ENCODE peak calls at places on chromosomes 12 and 14, in six cellular contexts. One of them, this sample, is unnamed.

GRCh38 chr12:57611810-57612710 is 825 bp downstream of the ARHGEF25 start:
- DNase-seq in uterus: peak; percentile 30
- DNase-seq in H9: no peak
- DNase-seq in CD4-positive, alpha-beta T cell: no peak
- DNase-seq in lung: no peak
- DNase-seq in fibroblast of lung: no peak
- DNase-seq in this sample: no peak

GRCh38 chr12:40198601-40199000 is 26.2 kb upstream of the LRRK2 start:
- DNase-seq in CD4-positive, alpha-beta T cell: no peak
- DNase-seq in fibroblast of lung: no peak
- DNase-seq in uterus: no peak
- DNase-seq in lung: no peak
- DNase-seq in H9: no peak
- DNase-seq in this sample: no peak

GRCh38 chr14:63474844-63475243 is 68.3 kb downstream of the PPP2R5E start:
- DNase-seq in H9: no peak
- DNase-seq in lung: no peak
- DNase-seq in fibroblast of lung: no peak
- DNase-seq in uterus: no peak
- DNase-seq in CD4-positive, alpha-beta T cell: no peak
- DNase-seq in this sample: no peak

GRCh38 chr12:117111386-117112267 is 12.4 kb upstream of the TESC start:
- DNase-seq in H9: peak; percentile 63
- DNase-seq in fibroblast of lung: no peak
- DNase-seq in CD4-positive, alpha-beta T cell: no peak
- DNase-seq in uterus: no peak
- DNase-seq in lung: no peak
- DNase-seq in this sample: no peak

GRCh38 chr12:93913845-93914244 is 234.5 kb upstream of the PLXNC1 start:
- DNase-seq in uterus: no peak
- DNase-seq in CD4-positive, alpha-beta T cell: no peak
- DNase-seq in fibroblast of lung: peak; percentile 91
- DNase-seq in H9: no peak
- DNase-seq in lung: no peak
- DNase-seq in this sample: no peak

GRCh38 chr12:132638541-132639408 is 20.2 kb downstream of the P2RX2 start:
- DNase-seq in fibroblast of lung: peak; percentile 29
- DNase-seq in H9: peak; percentile 64
- DNase-seq in uterus: peak; percentile 35
- DNase-seq in lung: no peak
- DNase-seq in CD4-positive, alpha-beta T cell: no peak
- DNase-seq in this sample: no peak

GRCh38 chr12:21438643-21439042 is 1.2 kb downstream of the PYROXD1 start:
- DNase-seq in lung: no peak
- DNase-seq in CD4-positive, alpha-beta T cell: no peak
- DNase-seq in H9: no peak
- DNase-seq in fibroblast of lung: no peak
- DNase-seq in uterus: no peak
- DNase-seq in this sample: no peak

GRCh38 chr12:47741340-47741703 is 16.0 kb upstream of the ENDOU start:
- DNase-seq in fibroblast of lung: peak; percentile 23
- DNase-seq in lung: peak; percentile 64
- DNase-seq in CD4-positive, alpha-beta T cell: peak; percentile 71
- DNase-seq in H9: no peak
- DNase-seq in uterus: peak; percentile 61
- DNase-seq in this sample: peak; percentile 81

GRCh38 chr12:88921890-88922532 is 341.7 kb upstream of the KITLG start:
- DNase-seq in CD4-positive, alpha-beta T cell: no peak
- DNase-seq in lung: no peak
- DNase-seq in H9: no peak
- DNase-seq in fibroblast of lung: no peak
- DNase-seq in uterus: no peak
- DNase-seq in this sample: no peak

GRCh38 chr12:32765906-32766305 is 10.2 kb upstream of the YARS2 start:
- DNase-seq in uterus: no peak
- DNase-seq in lung: no peak
- DNase-seq in H9: no peak
- DNase-seq in CD4-positive, alpha-beta T cell: no peak
- DNase-seq in fibroblast of lung: peak; percentile 62
- DNase-seq in this sample: no peak

GRCh38 chr12:89568484-89568883 is 42.6 kb upstream of the POC1B start:
- DNase-seq in fibroblast of lung: no peak
- DNase-seq in CD4-positive, alpha-beta T cell: no peak
- DNase-seq in uterus: no peak
- DNase-seq in lung: no peak
- DNase-seq in H9: no peak
- DNase-seq in this sample: no peak

GRCh38 chr12:105100207-105100985 is 7.1 kb upstream of the WASHC4 start:
- DNase-seq in fibroblast of lung: peak; percentile 67
- DNase-seq in H9: no peak
- DNase-seq in uterus: no peak
- DNase-seq in lung: no peak
- DNase-seq in CD4-positive, alpha-beta T cell: no peak
- DNase-seq in this sample: no peak

GRCh38 chr14:34235635-34236300 is 226.3 kb downstream of the SPTSSA start:
- DNase-seq in uterus: no peak
- DNase-seq in lung: no peak
- DNase-seq in H9: no peak
- DNase-seq in fibroblast of lung: no peak
- DNase-seq in CD4-positive, alpha-beta T cell: no peak
- DNase-seq in this sample: no peak

GRCh38 chr14:103503296-103503695 is 19.3 kb downstream of the CKB start:
- DNase-seq in lung: no peak
- DNase-seq in H9: no peak
- DNase-seq in uterus: peak; percentile 8
- DNase-seq in CD4-positive, alpha-beta T cell: no peak
- DNase-seq in fibroblast of lung: no peak
- DNase-seq in this sample: no peak

GRCh38 chr12:132323171-132324010 is 6.0 kb downstream of the GALNT9 start:
- DNase-seq in fibroblast of lung: no peak
- DNase-seq in H9: no peak
- DNase-seq in CD4-positive, alpha-beta T cell: peak; percentile 12
- DNase-seq in uterus: no peak
- DNase-seq in lung: no peak
- DNase-seq in this sample: no peak

GRCh38 chr12:120095356-120096135 is 21.0 kb downstream of the RAB35 start:
- DNase-seq in H9: no peak
- DNase-seq in lung: no peak
- DNase-seq in fibroblast of lung: no peak
- DNase-seq in uterus: no peak
- DNase-seq in CD4-positive, alpha-beta T cell: no peak
- DNase-seq in this sample: no peak

GRCh38 chr12:30423330-30423729 is 272.3 kb downstream of the IPO8 start:
- DNase-seq in H9: no peak
- DNase-seq in CD4-positive, alpha-beta T cell: no peak
- DNase-seq in lung: no peak
- DNase-seq in fibroblast of lung: no peak
- DNase-seq in uterus: no peak
- DNase-seq in this sample: no peak

GRCh38 chr12:50057000-50057841 is at the start of gene ASIC1:
- DNase-seq in lung: peak; percentile 54
- DNase-seq in uterus: peak; percentile 72
- DNase-seq in fibroblast of lung: peak; percentile 65
- DNase-seq in CD4-positive, alpha-beta T cell: peak; percentile 15
- DNase-seq in H9: peak; percentile 77
- DNase-seq in this sample: peak; percentile 64

GRCh38 chr12:66232258-66232657 is 43.2 kb downstream of the IRAK3 start:
- DNase-seq in uterus: no peak
- DNase-seq in lung: no peak
- DNase-seq in H9: no peak
- DNase-seq in CD4-positive, alpha-beta T cell: no peak
- DNase-seq in fibroblast of lung: no peak
- DNase-seq in this sample: no peak

GRCh38 chr12:48002773-48003218 is 1.5 kb downstream of the COL2A1 start:
- DNase-seq in fibroblast of lung: peak; percentile 37
- DNase-seq in CD4-positive, alpha-beta T cell: no peak
- DNase-seq in uterus: no peak
- DNase-seq in H9: no peak
- DNase-seq in lung: no peak
- DNase-seq in this sample: no peak

GRCh38 chr12:4809449-4810218 is 89.4 kb downstream of the GALNT8 start:
- DNase-seq in fibroblast of lung: peak; percentile 26
- DNase-seq in H9: peak; percentile 65
- DNase-seq in lung: no peak
- DNase-seq in uterus: no peak
- DNase-seq in CD4-positive, alpha-beta T cell: no peak
- DNase-seq in this sample: no peak
- H3K27me3 ChIP-seq in fibroblast of lung: peaks cover 4% of the 10 kb centered on the region
- H3K27me3 ChIP-seq in H9: peaks cover 26% of the 10 kb centered on the region
- H3K27me3 ChIP-seq in lung: peaks cover 8% of the 10 kb centered on the region
- H3K27me3 ChIP-seq in uterus: no peaks in the 10 kb centered on the region
- H3K27me3 ChIP-seq in CD4-positive, alpha-beta T cell: peaks cover 13% of the 10 kb centered on the region
- H3K27me3 ChIP-seq in this sample: peaks cover 13% of the 10 kb centered on the region

GRCh38 chr14:96029089-96029650 is 10.0 kb upstream of the C14orf132 start:
- DNase-seq in CD4-positive, alpha-beta T cell: no peak
- DNase-seq in lung: peak; percentile 60
- DNase-seq in H9: no peak
- DNase-seq in uterus: no peak
- DNase-seq in fibroblast of lung: no peak
- DNase-seq in this sample: no peak

GRCh38 chr14:96030136-96030760 is 8.9 kb upstream of the C14orf132 start:
- DNase-seq in uterus: no peak
- DNase-seq in H9: no peak
- DNase-seq in CD4-positive, alpha-beta T cell: no peak
- DNase-seq in fibroblast of lung: no peak
- DNase-seq in lung: peak; percentile 71
- DNase-seq in this sample: no peak

GRCh38 chr14:96031691-96032090 is 7.5 kb upstream of the C14orf132 start:
- DNase-seq in lung: no peak
- DNase-seq in CD4-positive, alpha-beta T cell: no peak
- DNase-seq in uterus: no peak
- DNase-seq in fibroblast of lung: no peak
- DNase-seq in H9: no peak
- DNase-seq in this sample: no peak

GRCh38 chr14:96027356-96028335 is 11.5 kb upstream of the C14orf132 start:
- DNase-seq in CD4-positive, alpha-beta T cell: no peak
- DNase-seq in uterus: no peak
- DNase-seq in fibroblast of lung: no peak
- DNase-seq in H9: no peak
- DNase-seq in lung: no peak
- DNase-seq in this sample: no peak
- H3K27me3 ChIP-seq in CD4-positive, alpha-beta T cell: no peaks in the 10 kb centered on the region
- H3K27me3 ChIP-seq in uterus: no peaks in the 10 kb centered on the region
- H3K27me3 ChIP-seq in fibroblast of lung: no peaks in the 10 kb centered on the region
- H3K27me3 ChIP-seq in H9: no peaks in the 10 kb centered on the region
- H3K27me3 ChIP-seq in lung: no peaks in the 10 kb centered on the region
- H3K27me3 ChIP-seq in this sample: no peaks in the 10 kb centered on the region

DNA sequence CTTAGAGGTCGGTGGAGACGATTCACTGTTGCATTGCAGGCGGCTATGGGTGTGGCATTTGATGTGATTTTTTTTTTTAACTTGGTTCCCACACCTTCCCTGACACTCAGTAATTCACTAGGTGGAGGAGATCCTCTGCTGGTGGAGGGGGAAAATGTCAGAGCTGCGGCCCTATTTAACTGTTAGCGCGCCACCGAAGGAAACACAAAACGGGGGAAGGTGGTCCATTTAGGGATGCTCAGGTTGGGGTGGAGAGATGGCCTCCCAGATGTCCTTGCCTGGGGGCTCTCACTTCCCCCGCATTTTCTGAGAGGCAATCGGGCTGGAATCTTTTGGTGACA is 4.3 kb upstream of the HOXC12 start:
- DNase-seq in fibroblast of lung: no peak
- DNase-seq in H9: no peak
- DNase-seq in lung: no peak
- DNase-seq in uterus: no peak
- DNase-seq in CD4-positive, alpha-beta T cell: no peak
- DNase-seq in this sample: no peak
- H3K27me3 ChIP-seq in fibroblast of lung: peaks cover 91% of the 10 kb centered on the region
- H3K27me3 ChIP-seq in H9: peaks cover 98% of the 10 kb centered on the region
- H3K27me3 ChIP-seq in lung: peaks cover 12% of the 10 kb centered on the region
- H3K27me3 ChIP-seq in uterus: peaks cover 21% of the 10 kb centered on the region
- H3K27me3 ChIP-seq in CD4-positive, alpha-beta T cell: peaks cover 99% of the 10 kb centered on the region
- H3K27me3 ChIP-seq in this sample: peaks cover 93% of the 10 kb centered on the region

GRCh38 chr14:87153901-87154300 is 839.1 kb downstream of the GALC start:
- DNase-seq in H9: no peak
- DNase-seq in CD4-positive, alpha-beta T cell: no peak
- DNase-seq in fibroblast of lung: peak; percentile 35
- DNase-seq in lung: no peak
- DNase-seq in uterus: no peak
- DNase-seq in this sample: no peak

GRCh38 chr14:87153391-87153790 is 839.6 kb downstream of the GALC start:
- DNase-seq in lung: no peak
- DNase-seq in CD4-positive, alpha-beta T cell: no peak
- DNase-seq in uterus: no peak
- DNase-seq in fibroblast of lung: peak; percentile 29
- DNase-seq in H9: no peak
- DNase-seq in this sample: no peak

GRCh38 chr14:87152701-87153100 is 840.3 kb downstream of the GALC start:
- DNase-seq in H9: no peak
- DNase-seq in lung: no peak
- DNase-seq in fibroblast of lung: no peak
- DNase-seq in uterus: no peak
- DNase-seq in CD4-positive, alpha-beta T cell: no peak
- DNase-seq in this sample: no peak

GRCh38 chr14:87148655-87149054 is 844.3 kb downstream of the GALC start:
- DNase-seq in CD4-positive, alpha-beta T cell: no peak
- DNase-seq in lung: no peak
- DNase-seq in H9: no peak
- DNase-seq in fibroblast of lung: peak; percentile 64
- DNase-seq in uterus: no peak
- DNase-seq in this sample: no peak

DNA sequence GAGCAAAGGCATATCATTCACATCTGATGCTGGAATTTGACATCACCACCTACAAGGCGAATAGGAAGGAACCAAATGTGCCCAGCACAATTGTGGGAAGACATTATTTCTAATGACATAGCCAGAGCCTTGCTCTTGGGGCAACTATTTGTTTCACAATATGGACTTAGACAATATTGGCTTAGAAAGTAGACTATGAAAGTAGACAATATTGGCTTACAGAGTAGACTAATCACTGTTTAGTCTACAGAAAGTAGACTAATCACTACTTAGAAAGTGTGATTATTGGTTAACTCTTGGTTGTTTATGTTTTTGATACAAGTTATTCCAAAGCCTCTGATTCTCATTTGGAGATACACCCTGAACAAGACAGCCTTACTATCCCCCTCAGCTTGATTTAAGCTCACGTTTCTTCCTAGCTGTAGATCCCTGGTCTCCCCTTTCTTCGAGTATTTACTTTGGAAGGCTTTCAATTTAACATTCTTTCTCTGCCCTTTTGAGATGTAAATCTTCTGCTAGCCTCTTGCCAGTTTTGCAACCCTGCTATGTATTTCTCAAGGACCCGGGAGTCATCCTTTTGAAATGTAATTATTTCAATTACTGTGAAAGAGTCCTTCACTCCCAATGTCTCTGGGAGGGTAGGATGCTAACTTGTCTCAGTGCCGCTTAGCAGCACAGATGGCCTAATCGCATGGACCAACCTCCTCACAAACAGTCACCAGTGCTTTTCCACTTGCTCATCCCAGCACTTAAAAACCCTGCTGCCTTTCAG is 843.2 kb downstream of the GALC start:
- DNase-seq in uterus: no peak
- DNase-seq in H9: peak; percentile 85
- DNase-seq in lung: no peak
- DNase-seq in CD4-positive, alpha-beta T cell: no peak
- DNase-seq in fibroblast of lung: peak; percentile 80
- DNase-seq in this sample: no peak
- H3K27me3 ChIP-seq in uterus: no peaks in the 10 kb centered on the region
- H3K27me3 ChIP-seq in H9: peaks cover 50% of the 10 kb centered on the region
- H3K27me3 ChIP-seq in lung: no peaks in the 10 kb centered on the region
- H3K27me3 ChIP-seq in CD4-positive, alpha-beta T cell: no peaks in the 10 kb centered on the region
- H3K27me3 ChIP-seq in fibroblast of lung: no peaks in the 10 kb centered on the region
- H3K27me3 ChIP-seq in this sample: no peaks in the 10 kb centered on the region

This sample was measured in colonic mucosa.